ENCODE peak calls at places on chromosomes 6 and 20, in four cellular contexts. O, K, V and B are unnamed samples.

GRCh38 chr6:10099086-10099499 is 315.8 kb downstream of the TFAP2A start:
- DNase-seq in O (no peak), K (no peak), V (peak), B (no peak)

GRCh38 chr6:13141392-13141791 is 186.9 kb downstream of the TBC1D7 start:
- DNase-seq in O (no peak), K (no peak), V (no peak), B (no peak)

GRCh38 chr6:12020187-12020791 is 8.2 kb downstream of the HIVEP1 start:
- DNase-seq in O (no peak), K (no peak), V (no peak), B (no peak)

GRCh38 chr20:19431906-19432305 is 219.5 kb downstream of the SLC24A3 start:
- DNase-seq in O (no peak), K (no peak), V (no peak), B (no peak)

GRCh38 chr6:169933839-169934698 is 182.6 kb downstream of the ERMARD start:
- DNase-seq in O (peak), K (peak), V (peak), B (peak)

GRCh38 chr6:5379647-5380242 is 118.4 kb downstream of the FARS2 start:
- DNase-seq in O (no peak), K (no peak), V (no peak), B (no peak)

GRCh38 chr6:36524871-36525270 is 22.4 kb downstream of the STK38 start:
- DNase-seq in O (no peak), K (no peak), V (no peak), B (no peak)

GRCh38 chr6:81446509-81446908 is 306.0 kb downstream of the TENT5A start:
- DNase-seq in O (no peak), K (no peak), V (no peak), B (no peak)

GRCh38 chr20:48275325-48275724 is 490.0 kb upstream of the SULF2 start:
- DNase-seq in O (no peak), K (no peak), V (no peak), B (peak)

GRCh38 chr6:152386131-152386530 is 251.0 kb downstream of the SYNE1 start:
- DNase-seq in O (no peak), K (no peak), V (no peak), B (no peak)

GRCh38 chr20:1939270-1939595 is 44.0 kb downstream of the SIRPA start:
- DNase-seq in O (no peak), K (no peak), V (no peak), B (no peak)

GRCh38 chr6:34051339-34051919 is 94.5 kb downstream of the GRM4 start:
- DNase-seq in O (no peak), K (no peak), V (no peak), B (no peak)

GRCh38 chr6:159984268-159984786 is 15.4 kb downstream of the IGF2R start:
- DNase-seq in O (no peak), K (no peak), V (no peak), B (no peak)

DNA sequence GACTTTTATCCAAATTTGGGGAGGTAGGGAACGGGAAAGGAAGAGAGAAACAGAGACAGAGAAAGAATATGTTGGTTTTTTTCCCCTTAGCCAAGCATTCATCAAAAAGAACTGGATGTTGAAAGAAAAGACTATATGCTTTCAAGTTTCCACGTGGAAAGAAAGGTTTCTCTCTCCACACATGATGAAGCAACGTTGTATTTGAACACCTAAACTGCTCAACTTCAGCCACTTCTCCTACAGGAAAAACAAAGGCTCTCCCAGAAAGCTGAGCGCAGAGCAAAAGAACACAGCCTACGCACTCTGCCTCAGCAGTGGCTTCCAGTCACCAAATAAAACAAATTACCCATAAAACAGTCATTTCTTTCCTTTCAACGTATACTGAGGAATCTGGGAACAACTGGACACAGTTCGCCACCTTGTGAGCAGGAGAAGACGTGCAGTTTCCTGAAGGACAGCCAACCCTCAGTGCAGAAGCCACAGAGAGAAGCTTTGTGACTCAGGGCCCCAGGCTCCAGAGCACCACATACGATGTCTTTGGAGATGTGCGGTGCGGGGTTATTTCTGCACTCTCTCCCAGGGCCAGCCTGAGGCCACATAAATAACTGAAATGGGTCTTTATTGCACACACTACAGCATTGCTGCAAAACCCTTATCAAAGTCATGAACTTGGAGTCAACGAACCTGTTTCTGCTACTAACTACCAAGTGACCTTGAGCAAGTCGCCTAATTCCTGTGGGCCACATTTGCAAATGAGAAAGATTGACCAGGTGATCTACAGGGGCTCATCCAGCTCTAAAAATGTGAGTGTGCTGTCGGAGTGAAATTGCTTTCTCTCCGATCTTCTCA is 10.1 kb downstream of the IL17F start:
- DNase-seq in O (no peak), K (peak), V (peak), B (no peak)
- TF ChIP-seq CTCF in O (peak), K (peak), V (peak), B (no peak)

GRCh38 chr6:137843206-137843605 is 23.9 kb upstream of the TNFAIP3 start:
- DNase-seq in O (no peak), K (no peak), V (no peak), B (no peak)
- H3K27ac ChIP-seq in O (no peak), K (no peak), V (no peak), B (no peak)

DNA sequence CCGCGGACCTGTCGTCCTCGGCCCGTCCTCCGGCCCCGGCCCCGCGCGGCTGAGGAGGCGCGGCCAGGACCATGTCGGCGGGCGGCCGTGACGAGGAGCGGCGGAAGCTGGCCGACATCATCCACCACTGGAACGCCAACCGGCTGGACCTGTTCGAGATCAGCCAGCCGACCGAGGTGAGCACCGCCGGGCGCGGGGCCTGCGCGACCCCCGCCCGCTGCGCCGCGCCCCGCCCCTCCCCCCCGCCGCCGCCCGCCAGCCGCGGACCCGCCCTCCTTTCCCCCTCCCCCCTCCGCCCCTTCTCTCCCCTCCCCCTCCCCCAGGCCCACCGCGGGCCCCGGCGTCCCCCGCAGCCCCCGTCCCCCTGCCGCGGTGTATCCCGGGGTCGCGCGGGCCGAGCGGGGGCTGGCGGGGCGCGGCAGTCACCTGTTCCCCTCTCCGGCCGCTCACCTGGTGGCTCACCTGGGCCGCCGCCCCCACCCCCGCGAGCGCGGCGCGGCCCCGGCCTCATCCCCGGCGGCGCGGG is 414 bp downstream of the AFDN start:
- DNase-seq in O (peak), K (no peak), V (peak), B (no peak)
- H3K4me3 ChIP-seq in O (peak), K (peak), V (peak), B (peak)

GRCh38 chr20:6819599-6819998 is 52.1 kb downstream of the BMP2 start:
- DNase-seq in O (no peak), K (no peak), V (peak), B (no peak)
- TF ChIP-seq CTCF in O (peak), K (no peak), V (no peak), B (no peak)

DNA sequence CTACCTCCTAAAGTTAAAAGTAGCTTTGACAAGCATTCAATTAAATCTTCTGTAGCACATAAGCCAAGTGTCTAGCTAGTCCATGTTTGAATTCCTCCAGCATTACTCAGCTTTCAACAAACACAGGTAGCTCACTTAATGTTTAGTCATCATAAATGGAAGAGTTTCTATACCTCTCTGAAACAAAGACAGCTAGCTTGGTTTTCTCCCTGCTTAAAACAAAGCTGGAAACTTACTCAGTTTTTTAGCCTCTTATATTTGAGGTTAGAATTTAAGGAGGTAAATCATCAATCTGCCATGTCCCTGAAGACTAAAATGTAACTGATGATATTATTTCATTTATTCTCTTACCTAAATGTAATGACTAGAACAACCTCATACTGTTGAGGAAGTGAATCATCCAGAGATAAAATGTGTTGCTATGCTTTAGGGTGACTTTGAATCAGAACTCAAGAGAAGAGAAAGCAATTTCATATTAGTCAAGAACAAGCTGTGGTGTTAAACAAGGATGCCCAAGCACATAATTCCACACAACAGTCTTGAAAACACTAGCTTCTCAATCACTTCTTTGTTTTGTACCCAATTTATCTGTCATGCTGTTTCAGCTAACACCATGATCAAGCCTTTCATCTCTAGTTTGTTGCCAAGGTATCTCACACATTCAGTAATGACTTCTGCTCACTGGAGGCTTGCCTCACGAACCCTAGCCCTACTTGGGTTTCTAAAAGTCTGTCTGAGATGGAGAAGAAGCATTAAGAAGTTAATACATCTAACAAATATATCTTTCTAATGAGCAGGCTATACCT is 251.9 kb downstream of the EPM2A start:
- DNase-seq in O (no peak), K (no peak), V (no peak), B (no peak)
- H3K27ac ChIP-seq in O (no peak), K (no peak), V (no peak), B (no peak)

DNA sequence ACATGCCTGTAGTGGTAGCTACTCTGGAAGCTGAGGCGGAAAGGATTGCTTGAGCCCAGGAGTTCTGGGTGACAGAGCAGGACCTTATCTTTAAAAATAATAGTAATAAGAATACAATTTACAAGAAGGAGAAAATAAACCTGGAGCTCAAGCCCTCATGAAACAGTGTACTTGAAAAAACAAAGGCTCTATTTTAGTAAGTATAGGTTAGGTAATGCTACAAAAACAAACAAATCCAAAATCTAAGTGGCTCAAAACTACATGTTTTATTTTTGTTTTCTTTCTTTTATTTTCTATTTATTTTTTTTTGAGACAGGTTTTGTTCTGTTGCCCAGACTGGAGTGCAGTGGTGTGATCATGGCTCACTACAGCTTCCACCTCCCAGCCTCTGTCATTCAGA is 57.6 kb upstream of the SLC23A2 start:
- DNase-seq in O (no peak), K (no peak), V (no peak), B (no peak)
- H3K4me3 ChIP-seq in O (no peak), K (no peak), V (no peak), B (no peak)

GRCh38 chr6:2035046-2035445 is 210.4 kb downstream of the GMDS start:
- DNase-seq in O (no peak), K (no peak), V (peak), B (no peak)

GRCh38 chr6:2036084-2037023 is 209.1 kb downstream of the GMDS start:
- DNase-seq in O (no peak), K (no peak), V (no peak), B (no peak)

GRCh38 chr6:2034256-2034655 is 211.1 kb downstream of the GMDS start:
- DNase-seq in O (no peak), K (no peak), V (no peak), B (no peak)

GRCh38 chr6:2038096-2038495 is 207.3 kb downstream of the GMDS start:
- DNase-seq in O (no peak), K (no peak), V (no peak), B (no peak)

DNA sequence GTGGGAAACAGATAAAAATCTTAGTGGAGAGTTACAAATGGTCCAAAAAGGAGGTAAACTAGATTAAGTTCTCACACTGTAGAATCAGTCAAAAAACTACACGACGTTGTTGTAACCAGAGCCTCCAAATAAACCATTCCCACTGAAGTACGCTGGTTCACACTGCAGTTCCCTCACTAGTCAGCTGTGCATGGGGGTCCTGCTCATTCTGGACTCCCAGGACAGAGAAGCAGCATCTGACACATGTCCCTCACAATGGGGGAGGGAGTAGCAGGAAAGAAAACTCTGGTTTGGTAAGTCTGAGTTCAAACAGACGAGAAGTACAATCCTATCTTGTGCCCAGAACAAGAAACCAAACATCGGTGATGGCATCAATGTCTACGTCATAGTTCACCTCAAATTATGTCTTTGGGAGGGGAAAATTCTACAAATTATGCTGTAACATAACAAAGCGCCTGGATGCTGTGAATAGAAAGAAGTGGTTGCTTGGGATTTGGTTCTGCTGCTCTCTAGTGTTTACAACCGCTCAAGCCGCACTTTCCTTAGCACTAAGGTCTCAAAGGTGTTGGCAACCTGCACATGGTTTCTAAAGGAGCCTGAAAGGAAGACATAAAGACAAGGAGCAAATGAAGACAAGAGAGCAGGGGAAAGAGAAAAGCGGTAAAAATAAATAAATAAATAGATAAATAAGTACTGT is 208.0 kb downstream of the GMDS start:
- DNase-seq in O (no peak), K (no peak), V (no peak), B (no peak)
- TF ChIP-seq CTCF in O (peak), K (no peak), V (no peak), B (no peak)

DNA sequence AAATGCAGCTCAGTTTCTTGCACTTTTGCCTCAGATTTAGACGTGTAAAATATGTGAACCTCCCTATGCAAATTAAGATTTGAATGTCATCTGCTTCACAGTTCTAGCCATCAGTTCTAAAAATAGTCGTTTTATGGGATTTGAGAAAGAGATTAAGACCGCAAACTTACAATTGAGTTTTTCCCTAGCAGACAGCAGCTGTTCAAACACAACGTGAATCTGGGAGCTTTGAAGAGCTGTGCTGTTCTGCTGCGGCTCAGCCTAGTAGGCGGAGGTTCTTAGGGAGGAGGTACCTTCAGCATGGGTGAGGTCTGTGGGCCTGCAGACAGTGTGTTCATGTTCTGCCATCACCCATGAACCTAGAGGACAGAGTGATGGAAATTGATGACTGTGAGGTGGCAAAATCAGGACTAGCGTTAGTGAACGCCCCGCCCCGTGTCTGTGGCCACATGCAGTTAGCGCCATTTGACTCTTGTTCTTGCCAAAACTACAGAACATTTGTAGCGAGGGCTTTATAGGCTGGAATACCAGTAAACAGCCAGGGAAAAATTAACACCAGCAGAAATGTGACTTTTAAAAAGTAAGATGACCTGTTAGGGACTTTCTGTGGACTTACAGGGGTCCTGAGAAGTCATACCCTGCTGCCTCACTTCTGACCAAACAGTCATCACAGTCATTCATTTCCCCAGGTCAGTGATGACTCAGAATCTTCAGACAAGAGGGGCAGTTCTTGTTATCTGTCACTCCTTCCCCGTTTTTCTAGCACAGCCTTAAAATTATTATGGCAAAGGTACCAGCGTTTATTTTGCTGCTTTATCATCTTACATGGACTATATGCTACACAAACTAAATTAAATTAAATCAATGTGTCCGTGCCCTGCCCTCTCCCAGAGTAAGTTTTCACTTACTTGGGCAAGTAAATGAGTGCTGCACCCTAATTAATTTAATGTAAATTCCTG is 84.3 kb upstream of the TMEM181 start:
- DNase-seq in O (no peak), K (no peak), V (peak), B (no peak)
- H3K27ac ChIP-seq in O (no peak), K (no peak), V (peak), B (no peak)

GRCh38 chr20:63955281-63955845 is 853 bp downstream of the UCKL1 start:
- DNase-seq in O (peak), K (no peak), V (peak), B (no peak)
- H3K4me3 ChIP-seq in O (peak), K (peak), V (peak), B (peak)

GRCh38 chr6:161429921-161430490 is 156.1 kb upstream of the AGPAT4 start:
- DNase-seq in O (no peak), K (no peak), V (no peak), B (no peak)
- TF ChIP-seq CTCF in O (peak), K (peak), V (no peak), B (no peak)